ENCODE peak calls at places on chromosomes 16 and 17, in four cellular contexts. N is GM23248, S is gastrocnemius medialis, U is cardiac muscle cell. D is an unnamed sample.

GRCh38 chr17:56925088-56925487 is 11.2 kb upstream of the TRIM25 start:
- DNase-seq in N (no peak), S (no peak), U (no peak), D (no peak)

GRCh38 chr17:60161598-60162330 is 12.0 kb downstream of the CA4 start:
- DNase-seq in N (no peak), S (no peak), U (no peak), D (no peak)

GRCh38 chr16:21650517-21650916 is 1.9 kb downstream of the IGSF6 start:
- DNase-seq in N (peak; percentile 45), S (no peak), U (no peak), D (no peak)

GRCh38 chr16:49876716-49877129 is 20.8 kb upstream of the ZNF423 start:
- DNase-seq in N (peak; percentile 62), S (no peak), U (peak; percentile 76), D (no peak)

GRCh38 chr17:80678621-80679020 is 134.0 kb downstream of the RPTOR start:
- DNase-seq in N (peak; percentile 40), S (no peak), U (no peak), D (peak; percentile 64)

GRCh38 chr17:60049936-60050335 is 28.8 kb downstream of the HEATR6 start:
- DNase-seq in N (peak; percentile 23), S (no peak), U (no peak), D (no peak)

GRCh38 chr17:48646183-48647102 is 20.3 kb upstream of the HOXB9 start:
- DNase-seq in N (no peak), S (no peak), U (no peak), D (no peak)

GRCh38 chr16:88064011-88064888 is 113.0 kb downstream of the BANP start:
- DNase-seq in N (no peak), S (no peak), U (no peak), D (no peak)

GRCh38 chr16:56849690-56850680 is 15.0 kb upstream of the SLC12A3 start:
- DNase-seq in N (no peak), S (no peak), U (no peak), D (peak; percentile 66)

GRCh38 chr17:83186226-83186625 is 106.8 kb downstream of the METRNL start:
- DNase-seq in N (peak; percentile 16), S (no peak), U (no peak), D (no peak)

GRCh38 chr16:85471469-85472431 is 141.4 kb upstream of the GSE1 start:
- DNase-seq in N (no peak), S (no peak), U (no peak), D (no peak)

GRCh38 chr16:80074329-80074728 is 466.5 kb upstream of the DYNLRB2 start:
- DNase-seq in N (no peak), S (no peak), U (no peak), D (no peak)

DNA sequence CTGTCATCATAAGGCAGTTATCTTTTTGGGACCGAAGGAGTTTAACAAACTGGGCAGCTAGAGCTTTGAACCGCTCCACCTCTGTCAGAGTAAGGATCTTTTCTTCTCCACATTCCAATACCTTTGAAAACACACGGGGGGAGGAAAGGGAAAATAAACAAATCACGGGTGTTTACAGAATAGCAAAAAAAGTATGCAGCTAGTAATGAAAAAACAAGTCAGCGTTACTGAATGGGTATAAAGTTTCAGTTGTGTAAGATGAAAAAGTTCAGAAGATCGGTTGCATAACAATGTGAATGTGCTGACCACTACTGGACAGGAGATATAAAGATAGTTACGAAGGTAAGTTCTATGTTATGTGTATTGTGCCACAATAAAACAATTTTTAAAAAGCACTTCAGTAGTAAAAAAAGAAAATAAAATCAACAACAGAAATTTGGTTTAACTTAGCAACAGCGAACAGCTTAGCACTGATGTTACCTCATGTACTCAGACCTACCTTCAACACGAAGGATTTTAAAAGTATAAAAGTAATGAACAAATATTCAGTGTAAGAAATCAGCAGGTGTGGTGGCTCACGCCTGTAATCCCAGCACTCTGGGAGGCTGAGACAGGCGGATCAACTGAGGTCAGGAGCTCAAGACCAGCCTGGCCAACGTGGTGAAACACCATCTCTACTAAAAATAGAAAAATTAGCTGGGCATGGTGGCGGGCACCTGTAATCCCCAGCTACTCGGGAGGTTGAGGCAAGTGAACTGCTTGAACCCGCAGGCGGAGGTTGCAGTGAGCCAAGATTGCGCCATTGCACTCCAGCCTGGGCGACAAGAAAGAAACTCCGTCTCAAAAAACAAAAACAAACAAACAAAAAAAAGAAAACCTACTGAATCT is 34.3 kb downstream of the MARF1 start:
- DNase-seq in N (no peak), S (no peak), U (no peak), D (no peak)
- H3K36me3 ChIP-seq in N (peaks cover 36% of the 10 kb centered on the region), S (peaks cover 23% of the 10 kb centered on the region), U (peaks cover 54% of the 10 kb centered on the region), D (peaks cover 6% of the 10 kb centered on the region)

DNA sequence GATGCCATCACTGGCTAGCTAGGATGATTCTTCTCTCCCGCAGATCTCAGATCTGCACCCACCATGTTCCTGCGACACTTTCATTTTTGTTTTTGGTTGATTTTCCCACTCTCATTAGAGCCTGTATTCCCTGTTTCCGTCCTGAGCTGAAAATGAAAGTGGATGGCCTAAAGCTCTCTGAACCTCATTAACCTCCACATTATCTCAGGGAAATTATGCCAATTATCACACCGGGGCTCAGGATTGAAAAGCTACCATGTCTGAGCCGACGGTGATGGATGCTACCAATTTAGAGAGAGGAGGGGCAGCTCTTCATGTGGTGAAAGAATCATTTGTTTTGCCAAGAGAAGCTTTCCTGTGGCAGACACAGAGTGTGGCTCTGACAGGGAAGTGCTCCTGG is 410.4 kb upstream of the CDH11 start:
- DNase-seq in N (peak; percentile 40), S (no peak), U (no peak), D (no peak)
- H3K4me3 ChIP-seq in N (peak overlapping the region; percentile 71), S (no peak overlapping the region), U (no peak overlapping the region), D (peak overlapping the region; percentile 40)

DNA sequence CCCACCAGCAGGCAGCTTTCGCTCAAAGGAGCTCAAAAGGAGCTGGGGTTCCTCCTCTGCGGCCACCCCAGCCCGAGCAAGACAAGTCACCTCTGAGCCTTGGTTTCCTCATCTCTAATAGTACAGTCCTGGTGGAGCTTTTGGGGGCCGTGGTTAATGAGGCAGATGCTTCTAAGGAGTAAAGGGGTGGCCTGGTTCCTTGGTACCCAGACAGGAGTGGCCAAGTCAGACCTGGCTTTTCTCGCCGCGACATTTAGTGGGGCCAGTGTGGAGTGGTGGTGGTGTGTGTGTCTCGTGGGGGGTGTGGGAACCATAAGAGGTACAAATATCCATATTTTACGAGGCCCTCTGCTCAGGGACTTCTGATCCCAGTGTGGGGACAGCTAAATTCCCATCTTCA is 6.7 kb downstream of the FOXF1 start:
- DNase-seq in N (no peak), S (no peak), U (no peak), D (no peak)
- H3K36me3 ChIP-seq in N (no peaks in the 10 kb centered on the region), S (no peaks in the 10 kb centered on the region), U (no peaks in the 10 kb centered on the region), D (peaks cover 37% of the 10 kb centered on the region)

DNA sequence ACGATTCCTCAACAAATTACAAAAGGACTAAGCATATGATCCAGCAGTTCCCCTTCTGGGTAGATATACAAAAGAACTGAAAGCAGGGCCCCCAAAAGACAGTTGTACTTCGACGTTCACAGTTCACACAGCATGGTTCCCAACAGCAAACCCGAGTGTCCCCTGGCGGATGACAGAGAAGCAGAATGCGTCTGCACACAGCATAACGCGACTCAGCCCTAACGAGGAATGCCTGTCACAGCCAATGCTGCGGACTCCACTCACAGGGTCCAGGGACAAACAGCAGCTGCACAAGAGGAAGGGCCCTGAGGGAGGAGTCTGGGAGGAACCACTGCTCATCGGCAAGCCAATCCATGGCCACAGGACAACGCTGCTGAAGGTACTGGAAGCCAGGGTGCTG is 132.9 kb downstream of the ANKRD11 start:
- DNase-seq in N (peak; percentile 30), S (peak; percentile 48), U (peak; percentile 59), D (no peak)
- H3K4me3 ChIP-seq in N (no peak overlapping the region), S (no peak overlapping the region), U (no peak overlapping the region), D (no peak overlapping the region)

DNA sequence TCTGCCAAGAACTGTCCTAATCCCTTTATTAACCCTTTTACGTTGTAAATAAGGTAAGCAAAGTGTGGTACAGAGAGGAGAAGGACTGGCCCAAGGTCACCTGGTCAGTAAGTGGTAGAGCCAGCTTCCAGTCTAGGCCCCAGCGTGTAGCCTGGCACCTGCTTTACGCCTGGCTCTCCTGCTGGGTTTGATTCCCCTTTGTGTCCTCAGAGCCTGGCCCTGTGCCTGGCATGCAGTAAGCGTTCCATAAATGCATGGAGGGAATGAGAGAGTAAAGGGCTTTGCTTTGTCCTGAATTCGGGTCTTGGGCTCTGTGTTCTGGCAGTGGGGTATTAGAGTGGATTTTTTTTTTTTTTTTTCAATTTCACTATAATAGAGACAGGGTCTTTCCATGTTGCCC is 62.7 kb downstream of the ABCC1 start:
- DNase-seq in N (no peak), S (no peak), U (no peak), D (no peak)
- H3K36me3 ChIP-seq in N (peaks cover 22% of the 10 kb centered on the region), S (peaks cover 8% of the 10 kb centered on the region), U (no peaks in the 10 kb centered on the region), D (peaks cover 27% of the 10 kb centered on the region)

D was measured in fibroblast of lung.